ENCODE peak calls at places on chromosomes 1 and 21, in seven cellular contexts. E is SHP77; H is activated naive CD8-positive, alpha-beta T cell treated with anti-CD3 and anti-CD28 coated beads for 36 hours; R is activated CD8-positive, alpha-beta memory T cell treated with anti-CD3 and anti-CD28 coated beads for 4 hours; B is psoas muscle; T is 8988T; Z is Ammon's horn. F is an unnamed sample.

GRCh38 chr1:52632732-52633290 is at the start of gene SHISAL2A:
- DNase-seq in Z (peak), T (no peak), H (peak), B (peak), E (no peak), R (peak), F (peak)

GRCh38 chr1:234606731-234607090 is 3.3 kb downstream of the IRF2BP2 start:
- DNase-seq in H (no peak), E (no peak), Z (no peak), B (no peak), R (no peak), T (no peak), F (no peak)

GRCh38 chr1:86916752-86917151 is 2.3 kb downstream of the HS2ST1 start:
- DNase-seq in H (no peak), E (no peak), B (no peak), T (no peak), Z (no peak), R (no peak), F (no peak)

GRCh38 chr1:112841825-112842224 is 114.2 kb downstream of the SLC16A1 start:
- DNase-seq in T (no peak), R (no peak), E (no peak), H (no peak), B (no peak), Z (peak), F (peak)

GRCh38 chr21:45819478-45820170 is 161.9 kb upstream of the COL6A1 start:
- DNase-seq in H (no peak), B (no peak), E (peak), R (no peak), T (no peak), Z (no peak), F (no peak)

GRCh38 chr1:84192681-84193080 is 48.6 kb downstream of the PRKACB start:
- DNase-seq in B (no peak), R (no peak), Z (no peak), H (no peak), T (no peak), E (no peak), F (no peak)

GRCh38 chr1:230392920-230393521 is 33.1 kb downstream of the PGBD5 start:
- DNase-seq in B (no peak), R (no peak), Z (no peak), H (no peak), T (no peak), E (no peak), F (peak)

GRCh38 chr1:160720366-160720765 is 8.7 kb upstream of the CD48 start:
- DNase-seq in T (no peak), B (no peak), R (no peak), H (no peak), E (no peak), Z (no peak), F (no peak)

GRCh38 chr1:225418598-225418997 is 9.2 kb downstream of the LBR start:
- DNase-seq in T (no peak), B (no peak), R (no peak), Z (no peak), H (no peak), E (no peak), F (no peak)

GRCh38 chr21:36079010-36079649 is 9.3 kb downstream of the CBR1 start:
- DNase-seq in E (no peak), B (no peak), R (no peak), H (peak), Z (no peak), T (no peak), F (no peak)

GRCh38 chr1:15734296-15734695 is 1.8 kb upstream of the SLC25A34 start:
- DNase-seq in R (no peak), B (no peak), E (no peak), H (no peak), T (no peak), Z (no peak), F (no peak)

GRCh38 chr1:203287109-203287893 is 18.0 kb upstream of the BTG2 start:
- DNase-seq in T (no peak), Z (peak), H (peak), E (peak), B (peak), R (peak), F (peak)

GRCh38 chr1:29669488-29669871 is 433.2 kb downstream of the PTPRU start:
- DNase-seq in E (no peak), T (no peak), B (no peak), R (no peak), H (no peak), Z (no peak), F (no peak)

GRCh38 chr21:39319251-39319756 is 5.9 kb upstream of the BRWD1 start:
- DNase-seq in H (no peak), T (no peak), Z (peak), R (no peak), E (no peak), B (peak), F (no peak)

GRCh38 chr1:3858231-3858981 is 1.1 kb downstream of the DFFB start:
- DNase-seq in T (peak), Z (peak), E (peak), R (no peak), H (no peak), B (peak), F (peak)

GRCh38 chr1:91099746-91100621 is 78.1 kb upstream of the ZNF644 start:
- DNase-seq in T (no peak), B (no peak), H (no peak), Z (no peak), E (no peak), R (no peak), F (no peak)

GRCh38 chr1:209628618-209629299 is 23.5 kb downstream of the LAMB3 start:
- DNase-seq in H (no peak), T (no peak), E (no peak), Z (no peak), B (no peak), R (no peak), F (no peak)

GRCh38 chr1:153777648-153778047 is 2.4 kb downstream of the SLC27A3 start:
- DNase-seq in H (no peak), B (no peak), T (no peak), R (no peak), E (no peak), Z (peak), F (no peak)

GRCh38 chr1:164796916-164797315 is 237.9 kb downstream of the PBX1 start:
- DNase-seq in E (no peak), T (no peak), H (no peak), R (no peak), Z (no peak), B (no peak), F (no peak)

GRCh38 chr1:236815941-236816340 is 20.8 kb downstream of the MTR start:
- DNase-seq in Z (no peak), T (no peak), H (no peak), E (no peak), R (no peak), B (no peak), F (no peak)

GRCh38 chr1:147821883-147822282 is 61.5 kb upstream of the GJA5 start:
- DNase-seq in H (no peak), B (no peak), R (no peak), T (no peak), E (no peak), Z (no peak), F (no peak)

F was measured in NB4.